ENCODE peak calls at places on chromosome 4, in eight cellular contexts. G is endothelial cell of umbilical vein, S is body of pancreas, E is right lobe of liver, B is spleen, P is GM12892, A is HepG2, I is IMR-90. X is an unnamed sample.

GRCh38 chr4:47519239-47519883 is 34.3 kb downstream of the ATP10D start:
- DNase-seq in G (no peak), S (no peak), E (no peak), B (no peak), P (peak; percentile 14), A (no peak), I (no peak), X (no peak)

GRCh38 chr4:121307441-121308327 is 73.1 kb downstream of the QRFPR start:
- DNase-seq in G (peak; percentile 24), S (no peak), E (no peak), B (no peak), P (no peak), A (peak; percentile 34), I (peak; percentile 34), X (peak; percentile 3)

GRCh38 chr4:106587558-106587957 is 219.0 kb upstream of the GIMD1 start:
- DNase-seq in G (peak; percentile 90), S (no peak), E (no peak), B (no peak), P (no peak), A (no peak), I (peak; percentile 67), X (no peak)

GRCh38 chr4:87506974-87507701 is 22.0 kb downstream of the SPARCL1 start:
- DNase-seq in G (no peak), S (no peak), E (no peak), B (no peak), P (no peak), A (no peak), I (peak; percentile 85), X (no peak)

GRCh38 chr4:7719354-7720174 is 220.1 kb downstream of the AFAP1 start:
- DNase-seq in G (peak; percentile 24), S (peak; percentile 54), E (no peak), B (no peak), P (peak; percentile 80), A (peak; percentile 29), I (no peak), X (peak; percentile 61)

GRCh38 chr4:133270021-133270570 is 121.0 kb downstream of the PCDH10 start:
- DNase-seq in G (no peak), S (no peak), E (no peak), B (no peak), P (no peak), A (no peak), I (no peak), X (no peak)

GRCh38 chr4:88697113-88697512 is 516 bp downstream of the NAP1L5 start:
- DNase-seq in G (peak; percentile 31), S (no peak), E (no peak), B (no peak), P (no peak), A (no peak), I (peak; percentile 52), X (no peak)

GRCh38 chr4:66034671-66035070 is 364.4 kb upstream of the EPHA5 start:
- DNase-seq in G (no peak), S (no peak), E (no peak), B (no peak), P (no peak), A (no peak), I (no peak), X (no peak)

GRCh38 chr4:147958459-147959065 is 226.7 kb downstream of the ARHGAP10 start:
- DNase-seq in G (no peak), S (no peak), E (no peak), B (no peak), P (no peak), A (no peak), I (no peak), X (no peak)

GRCh38 chr4:99099311-99099710 is 10.7 kb upstream of the ADH5 start:
- DNase-seq in G (no peak), S (no peak), E (no peak), B (no peak), P (no peak), A (no peak), I (no peak), X (no peak)

GRCh38 chr4:36320130-36320902 is 38.9 kb downstream of the DTHD1 start:
- DNase-seq in G (no peak), S (no peak), E (no peak), B (no peak), P (no peak), A (no peak), I (no peak), X (no peak)

GRCh38 chr4:153517159-153517558 is 51.0 kb downstream of the TMEM131L start:
- DNase-seq in G (no peak), S (no peak), E (no peak), B (no peak), P (no peak), A (no peak), I (no peak), X (no peak)

GRCh38 chr4:87375719-87376291 is 15.2 kb downstream of the HSD17B11 start:
- DNase-seq in G (peak; percentile 67), S (peak; percentile 46), E (no peak), B (no peak), P (no peak), A (peak; percentile 61), I (peak; percentile 88), X (no peak)

GRCh38 chr4:121778991-121779628 is 14.1 kb upstream of the SMIM43 start:
- DNase-seq in G (no peak), S (no peak), E (no peak), B (no peak), P (no peak), A (no peak), I (peak; percentile 80), X (no peak)

DNA sequence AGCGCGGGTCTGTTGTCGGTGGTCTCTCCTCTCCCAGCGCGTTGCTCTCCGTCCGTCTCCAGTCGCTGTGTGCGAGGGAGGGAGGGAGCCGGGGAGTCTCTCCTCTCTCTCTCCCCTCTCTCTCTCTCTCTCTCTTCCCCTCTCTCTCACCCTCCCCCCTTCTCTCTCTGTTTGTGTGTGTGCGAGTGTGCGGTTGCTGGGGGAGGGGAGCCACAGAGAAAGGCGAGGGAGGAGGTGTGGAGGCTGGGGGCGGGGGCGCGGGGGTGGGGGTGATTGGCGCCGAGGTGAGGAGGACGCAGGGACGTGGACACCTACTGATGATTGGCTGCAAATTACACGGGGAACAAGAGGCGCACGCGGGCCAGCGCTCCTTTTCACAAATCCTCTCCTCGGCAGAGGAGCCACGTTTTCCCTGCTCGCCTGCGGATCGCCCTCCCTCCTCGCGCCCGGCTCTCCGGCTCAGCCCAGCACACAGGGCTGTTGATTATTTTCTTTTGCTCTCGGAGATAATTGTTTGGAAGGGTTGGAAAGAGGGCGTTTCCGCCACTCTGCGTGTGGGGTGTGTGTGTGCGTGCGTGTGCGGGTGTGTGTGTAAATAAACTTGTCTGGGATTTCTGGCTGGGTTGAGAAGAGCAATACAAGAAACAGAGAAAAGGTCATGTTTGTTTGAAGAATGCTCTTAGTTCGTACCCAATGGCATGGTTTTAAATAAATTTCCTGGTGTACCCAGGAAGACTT is at the start of gene CXXC4:
- DNase-seq in G (peak; percentile 16), S (peak; percentile 80), E (peak; percentile 82), B (peak; percentile 64), P (no peak), A (peak; percentile 10), I (peak; percentile 10), X (peak; percentile 33)
- TF ChIP-seq POLR2A in G (no peak), S (peak; percentile 88), E (peak; percentile 56), B (no peak), P (peak; percentile 57), A (no peak), I (no peak), X (no peak)

GRCh38 chr4:173168396-173169177 is at the start of gene GALNT7:
- DNase-seq in G (peak; percentile 61), S (peak; percentile 80), E (peak; percentile 73), B (peak; percentile 94), P (peak; percentile 75), A (no peak), I (peak; percentile 52), X (peak; percentile 60)
- TF ChIP-seq POLR2A in G (no peak), S (peak; percentile 75), E (no peak), B (no peak), P (peak; percentile 28), A (no peak), I (no peak), X (no peak)

GRCh38 chr4:183801460-183802168 is 103.5 kb upstream of the STOX2 start:
- DNase-seq in G (no peak), S (no peak), E (no peak), B (no peak), P (no peak), A (no peak), I (no peak), X (no peak)

GRCh38 chr4:183797445-183798248 is 107.5 kb upstream of the STOX2 start:
- DNase-seq in G (peak; percentile 14), S (peak; percentile 38), E (peak; percentile 59), B (peak; percentile 87), P (no peak), A (no peak), I (no peak), X (no peak)

GRCh38 chr4:183798921-183799307 is 106.2 kb upstream of the STOX2 start:
- DNase-seq in G (no peak), S (no peak), E (no peak), B (no peak), P (no peak), A (no peak), I (no peak), X (no peak)

GRCh38 chr4:183798249-183798920 is 106.7 kb upstream of the STOX2 start:
- DNase-seq in G (no peak), S (peak; percentile 20), E (no peak), B (no peak), P (no peak), A (no peak), I (no peak), X (no peak)

GRCh38 chr4:183797041-183797444 is 108.1 kb upstream of the STOX2 start:
- DNase-seq in G (no peak), S (peak; percentile 42), E (peak; percentile 51), B (peak; percentile 79), P (no peak), A (no peak), I (no peak), X (no peak)
- TF ChIP-seq POLR2A in G (no peak), S (peak; percentile 19), E (no peak), B (no peak), P (no peak), A (no peak), I (no peak), X (no peak)

GRCh38 chr4:1745165-1745564 is 23.8 kb downstream of the TACC3 start:
- DNase-seq in G (no peak), S (no peak), E (peak; percentile 86), B (no peak), P (no peak), A (no peak), I (no peak), X (no peak)

GRCh38 chr4:1744552-1744951 is 23.2 kb downstream of the TACC3 start:
- DNase-seq in G (no peak), S (no peak), E (no peak), B (no peak), P (no peak), A (no peak), I (no peak), X (no peak)

GRCh38 chr4:1745697-1746096 is 24.4 kb downstream of the TACC3 start:
- DNase-seq in G (no peak), S (no peak), E (no peak), B (no peak), P (no peak), A (no peak), I (no peak), X (no peak)

GRCh38 chr4:1743551-1743950 is 22.2 kb downstream of the TACC3 start:
- DNase-seq in G (no peak), S (no peak), E (no peak), B (no peak), P (no peak), A (no peak), I (no peak), X (no peak)

DNA sequence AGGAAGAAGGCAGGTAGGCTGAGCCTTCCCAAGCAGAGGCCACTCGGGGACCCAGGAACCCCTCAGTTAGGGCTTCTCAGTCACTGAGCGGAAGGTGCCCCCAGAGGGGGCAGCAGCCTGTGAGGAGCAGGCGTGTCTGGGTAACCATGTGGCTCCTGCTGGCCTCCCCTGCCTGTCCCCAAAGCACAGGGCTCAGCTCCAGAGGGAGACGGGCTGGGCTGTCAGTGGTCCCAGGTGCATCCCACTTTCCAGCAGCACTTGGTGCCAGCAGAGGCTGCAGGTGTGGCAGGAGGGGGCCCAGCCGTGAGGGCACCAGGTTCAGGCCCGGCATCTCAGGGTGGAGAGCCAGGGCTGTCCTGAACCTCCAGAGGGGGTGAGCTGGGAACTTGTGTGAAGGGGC is 22.7 kb downstream of the TACC3 start:
- DNase-seq in G (no peak), S (no peak), E (no peak), B (no peak), P (no peak), A (no peak), I (no peak), X (no peak)
- TF ChIP-seq POLR2A in G (no peak), S (no peak), E (no peak), B (no peak), P (no peak), A (no peak), I (no peak), X (no peak)